ENCODE peak calls at places on chromosomes 3 and 15, in seven cellular contexts. U is SK-N-SH, J is H1, R is K562, K is HepG2, W is HCT116, G is GM12878. M is an unnamed sample.

GRCh38 chr15:83561661-83562060 is 92.3 kb upstream of the ADAMTSL3 start:
- DNase-seq in U (no peak), J (no peak), R (no peak), K (no peak), W (no peak), G (no peak), M (no peak)

GRCh38 chr3:160401301-160402095 is 2.0 kb downstream of the SMC4 start:
- DNase-seq in U (no peak), J (no peak), R (no peak), K (peak), W (no peak), G (no peak), M (no peak)

GRCh38 chr3:8557298-8557697 is 55.7 kb downstream of the LMCD1 start:
- DNase-seq in U (no peak), J (no peak), R (no peak), K (no peak), W (no peak), G (no peak), M (peak)

GRCh38 chr3:37402351-37402750 is 228.0 kb upstream of the LRRFIP2 start:
- DNase-seq in U (no peak), J (no peak), R (no peak), K (no peak), W (no peak), G (no peak), M (no peak)

GRCh38 chr3:76585794-76586392 is 454.0 kb upstream of the ROBO2 start:
- DNase-seq in U (peak), J (no peak), R (peak), K (peak), W (no peak), G (no peak), M (peak)

GRCh38 chr3:11907667-11908660 is 61.3 kb upstream of the TAMM41 start:
- DNase-seq in U (no peak), J (no peak), R (no peak), K (no peak), W (no peak), G (no peak), M (no peak)

GRCh38 chr3:123642182-123642956 is 57.5 kb upstream of the HACD2 start:
- DNase-seq in U (peak), J (peak), R (peak), K (peak), W (peak), G (peak), M (peak)

GRCh38 chr15:70643783-70644125 is 119.6 kb downstream of the UACA start:
- DNase-seq in U (no peak), J (no peak), R (no peak), K (peak), W (peak), G (no peak), M (no peak)

GRCh38 chr3:66261318-66261717 is 40.5 kb downstream of the SLC25A26 start:
- DNase-seq in U (no peak), J (no peak), R (no peak), K (no peak), W (no peak), G (no peak), M (no peak)

GRCh38 chr3:128984596-128984995 is 9.3 kb downstream of the CFAP92 start:
- DNase-seq in U (no peak), J (no peak), R (no peak), K (no peak), W (no peak), G (no peak), M (no peak)

GRCh38 chr15:78130012-78130353 is 1.3 kb downstream of the CIB2 start:
- DNase-seq in U (no peak), J (no peak), R (no peak), K (no peak), W (no peak), G (no peak), M (no peak)

GRCh38 chr3:28972921-28973320 is 307.9 kb upstream of the RBMS3 start:
- DNase-seq in U (no peak), J (no peak), R (no peak), K (no peak), W (no peak), G (no peak), M (no peak)

GRCh38 chr3:161108840-161109239 is 3.7 kb upstream of the B3GALNT1 start:
- DNase-seq in U (no peak), J (no peak), R (no peak), K (no peak), W (peak), G (no peak), M (no peak)

GRCh38 chr3:29313074-29313473 is 32.2 kb downstream of the RBMS3 start:
- DNase-seq in U (no peak), J (no peak), R (no peak), K (no peak), W (no peak), G (no peak), M (no peak)

GRCh38 chr3:145013931-145014330 is 1042.3 kb downstream of the DIPK2A start:
- DNase-seq in U (no peak), J (no peak), R (no peak), K (no peak), W (no peak), G (no peak), M (no peak)

GRCh38 chr15:58551764-58552504 is 120.1 kb downstream of the LIPC start:
- DNase-seq in U (no peak), J (no peak), R (peak), K (peak), W (no peak), G (no peak), M (no peak)

GRCh38 chr15:80780416-80781221 is 1.4 kb downstream of the CEMIP start:
- DNase-seq in U (peak), J (peak), R (peak), K (peak), W (no peak), G (no peak), M (peak)

GRCh38 chr3:58260733-58261132 is 23.1 kb downstream of the ABHD6 start:
- DNase-seq in U (no peak), J (no peak), R (no peak), K (no peak), W (no peak), G (no peak), M (no peak)

GRCh38 chr15:48722764-48723661 is 77.5 kb upstream of the FBN1 start:
- DNase-seq in U (no peak), J (no peak), R (no peak), K (no peak), W (peak), G (no peak), M (no peak)
- TF ChIP-seq JUND in U (peak), J (no peak), R (no peak), K (no peak), W (peak), G (no peak), M (no peak)

GRCh38 chr3:141125351-141125750 is 74.2 kb downstream of the SPSB4 start:
- DNase-seq in U (no peak), J (no peak), R (no peak), K (no peak), W (no peak), G (no peak), M (no peak)

GRCh38 chr3:141122455-141123030 is 71.4 kb downstream of the SPSB4 start:
- DNase-seq in U (no peak), J (no peak), R (no peak), K (no peak), W (no peak), G (no peak), M (no peak)

GRCh38 chr3:141126661-141127343 is 75.7 kb downstream of the SPSB4 start:
- DNase-seq in U (no peak), J (no peak), R (no peak), K (no peak), W (no peak), G (no peak), M (no peak)

GRCh38 chr3:141123677-141124410 is 72.7 kb downstream of the SPSB4 start:
- DNase-seq in U (no peak), J (no peak), R (no peak), K (no peak), W (no peak), G (no peak), M (no peak)

GRCh38 chr3:141124715-141125114 is 73.6 kb downstream of the SPSB4 start:
- DNase-seq in U (no peak), J (no peak), R (no peak), K (no peak), W (no peak), G (no peak), M (no peak)
- TF ChIP-seq JUND in U (no peak), J (no peak), R (no peak), K (no peak), W (no peak), G (no peak), M (no peak)

DNA sequence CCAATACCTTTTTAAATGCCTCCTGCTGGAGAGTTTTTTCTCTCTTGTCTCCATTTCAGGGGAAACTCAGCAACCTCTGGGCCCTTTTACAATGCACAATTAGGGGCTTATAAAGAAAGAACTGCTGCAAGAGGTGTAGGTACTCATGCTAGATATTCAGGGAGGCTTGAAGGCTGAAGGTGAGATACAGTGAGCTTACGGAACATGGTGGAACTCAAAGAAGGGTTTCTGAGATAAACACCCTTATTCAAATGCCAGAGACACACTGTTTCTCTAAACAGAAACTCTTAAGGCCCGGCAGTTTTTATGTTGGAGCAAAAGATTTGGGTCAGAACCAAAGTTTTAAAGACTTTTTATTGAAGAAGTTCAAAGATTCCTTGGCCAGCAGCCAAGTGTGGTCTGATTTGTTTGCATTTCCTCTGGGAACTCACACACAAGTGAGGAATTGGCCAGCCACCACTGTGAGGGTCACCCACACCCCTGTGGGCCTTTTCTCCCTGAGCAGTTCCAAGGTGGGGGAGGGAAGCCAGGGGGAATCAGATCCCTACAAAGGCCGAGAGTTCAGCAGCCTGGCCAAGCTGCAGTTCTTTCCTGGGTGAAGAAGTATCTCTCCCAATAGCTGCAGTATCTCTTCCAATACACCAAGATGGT is 47.8 kb downstream of the TNFAIP8L3 start:
- DNase-seq in U (no peak), J (no peak), R (no peak), K (peak), W (no peak), G (no peak), M (peak)
- TF ChIP-seq JUND in U (no peak), J (no peak), R (no peak), K (no peak), W (no peak), G (no peak), M (no peak)

GRCh38 chr3:14844386-14845170 is 25.8 kb downstream of the FGD5 start:
- DNase-seq in U (no peak), J (no peak), R (no peak), K (no peak), W (no peak), G (no peak), M (no peak)
- TF ChIP-seq JUND in U (no peak), J (no peak), R (no peak), K (no peak), W (no peak), G (no peak), M (no peak)

DNA sequence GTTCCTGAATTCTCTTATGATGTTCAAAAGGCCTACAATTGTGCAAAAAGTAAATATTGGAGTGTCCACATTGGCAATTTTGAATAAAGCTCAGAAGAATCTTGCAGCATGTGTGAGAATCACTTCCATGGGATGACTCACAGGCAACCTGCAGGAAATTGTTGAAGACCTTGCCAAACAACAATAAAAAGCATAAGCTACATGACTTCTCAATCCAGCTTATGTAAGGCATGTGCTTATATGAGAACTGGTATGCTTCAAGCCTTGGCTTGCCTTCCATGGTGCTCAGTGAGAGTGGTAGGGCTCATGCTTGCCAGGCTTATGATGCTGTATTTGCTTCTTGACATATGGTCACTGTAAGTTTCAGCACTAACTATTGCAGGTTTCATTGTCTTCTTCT is 18.4 kb upstream of the BCHE start:
- DNase-seq in U (no peak), J (no peak), R (no peak), K (no peak), W (no peak), G (no peak), M (no peak)
- TF ChIP-seq JUND in U (no peak), J (no peak), R (no peak), K (no peak), W (no peak), G (no peak), M (no peak)

GRCh38 chr3:57128863-57129602 is 36.1 kb downstream of the IL17RD start:
- DNase-seq in U (no peak), J (no peak), R (no peak), K (no peak), W (no peak), G (no peak), M (no peak)
- TF ChIP-seq JUND in U (no peak), J (no peak), R (no peak), K (no peak), W (no peak), G (no peak), M (no peak)

DNA sequence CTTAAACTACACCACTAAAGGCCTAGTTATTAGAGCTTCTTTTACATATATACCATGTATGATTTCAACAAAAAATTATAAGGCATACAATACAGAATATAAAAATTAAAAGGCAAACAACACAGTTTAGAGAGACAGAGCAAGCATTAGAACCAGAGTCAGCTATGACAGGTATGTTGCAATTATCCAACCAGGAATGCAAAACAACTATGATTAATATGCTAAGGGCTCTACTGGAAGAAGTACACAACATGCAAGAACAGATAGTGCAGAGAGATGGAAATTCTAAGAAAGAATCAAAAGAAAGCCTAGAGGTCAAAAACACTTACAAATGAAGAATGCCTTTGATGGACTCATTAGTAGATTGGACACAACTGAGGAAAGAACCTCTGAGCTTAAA is 39.6 kb downstream of the CCDC54 start:
- DNase-seq in U (no peak), J (no peak), R (no peak), K (no peak), W (no peak), G (no peak), M (no peak)
- TF ChIP-seq JUND in U (no peak), J (no peak), R (no peak), K (no peak), W (no peak), G (no peak), M (no peak)

GRCh38 chr3:53996153-53996861 is 104.6 kb upstream of the SELENOK start:
- DNase-seq in U (no peak), J (no peak), R (no peak), K (no peak), W (no peak), G (no peak), M (no peak)

GRCh38 chr3:53998980-53999379 is 107.3 kb upstream of the SELENOK start:
- DNase-seq in U (no peak), J (no peak), R (no peak), K (no peak), W (no peak), G (no peak), M (no peak)

GRCh38 chr3:54003136-54003535 is 111.5 kb upstream of the SELENOK start:
- DNase-seq in U (no peak), J (no peak), R (no peak), K (no peak), W (no peak), G (no peak), M (no peak)

GRCh38 chr3:54004351-54004750 is 112.7 kb upstream of the SELENOK start:
- DNase-seq in U (no peak), J (no peak), R (no peak), K (no peak), W (no peak), G (no peak), M (no peak)

GRCh38 chr3:53999725-54000124 is 108.1 kb upstream of the SELENOK start:
- DNase-seq in U (no peak), J (no peak), R (no peak), K (no peak), W (no peak), G (no peak), M (no peak)
- TF ChIP-seq JUND in U (no peak), J (no peak), R (no peak), K (no peak), W (no peak), G (no peak), M (no peak)